ENCODE peak calls at places on chromosomes 2 and 18, in seven cellular contexts. W, Q, V, O, M, I and N are unnamed samples.

GRCh38 chr2:164711246-164712138 is 90.2 kb upstream of the GRB14 start:
- DNase-seq in M (no peak), W (no peak), I (no peak), O (no peak), V (peak; percentile 22), Q (no peak), N (no peak)

GRCh38 chr2:68237404-68237803 is 14.9 kb downstream of the PPP3R1 start:
- DNase-seq in M (peak; percentile 70), V (peak; percentile 14), I (peak; percentile 68), W (no peak), O (no peak), Q (peak; percentile 68), N (peak; percentile 74)

GRCh38 chr2:209556354-209556961 is 132.6 kb downstream of the MAP2 start:
- DNase-seq in V (peak; percentile 73), W (peak; percentile 1), M (peak; percentile 39), I (peak; percentile 70), Q (peak; percentile 59), O (peak; percentile 62), N (peak; percentile 80)

GRCh38 chr2:178700922-178701342 is 106.3 kb downstream of the TTN start:
- DNase-seq in I (peak; percentile 46), V (peak; percentile 62), Q (peak; percentile 35), W (peak; percentile 36), O (peak; percentile 50), M (peak; percentile 35), N (peak; percentile 53)

GRCh38 chr2:145563752-145564615 is 1044.1 kb upstream of the ZEB2 start:
- DNase-seq in W (no peak), O (no peak), I (peak; percentile 31), Q (peak; percentile 72), V (peak; percentile 49), M (no peak), N (peak; percentile 8)

GRCh38 chr18:29087616-29088246 is 910.8 kb upstream of the CDH2 start:
- DNase-seq in I (no peak), M (no peak), O (no peak), V (no peak), W (no peak), Q (no peak), N (no peak)

GRCh38 chr18:35456181-35456850 is 41.4 kb downstream of the INO80C start:
- DNase-seq in O (no peak), W (no peak), V (peak; percentile 39), Q (peak; percentile 17), M (peak; percentile 67), I (peak; percentile 55), N (peak; percentile 37)

GRCh38 chr18:3148930-3149535 is 70.7 kb downstream of the MYOM1 start:
- DNase-seq in O (peak; percentile 44), W (no peak), M (peak; percentile 46), I (peak; percentile 27), V (peak; percentile 57), Q (peak; percentile 5), N (no peak)

GRCh38 chr18:38402509-38402908 is 836.9 kb upstream of the CELF4 start:
- DNase-seq in V (no peak), W (no peak), Q (no peak), M (no peak), I (no peak), O (no peak), N (no peak)

GRCh38 chr18:77321823-77322805 is 72.5 kb downstream of the GALR1 start:
- DNase-seq in I (no peak), W (no peak), O (peak; percentile 8), V (no peak), M (no peak), Q (no peak), N (no peak)

GRCh38 chr2:176089843-176090395 is 2.6 kb upstream of the HOXD13 start:
- DNase-seq in W (no peak), M (no peak), V (no peak), Q (no peak), O (no peak), I (no peak), N (no peak)

GRCh38 chr18:73724908-73725307 is 422.7 kb downstream of the FBXO15 start:
- DNase-seq in M (no peak), W (no peak), I (peak; percentile 44), Q (peak; percentile 20), V (no peak), O (no peak), N (peak; percentile 66)

GRCh38 chr2:98487806-98488189 is 43.1 kb downstream of the INPP4A start:
- DNase-seq in W (peak; percentile 59), Q (peak; percentile 17), O (peak; percentile 73), I (peak; percentile 21), V (peak; percentile 56), M (no peak), N (no peak)

GRCh38 chr2:98487101-98487805 is 42.6 kb downstream of the INPP4A start:
- DNase-seq in V (no peak), O (no peak), I (no peak), Q (no peak), M (no peak), W (no peak), N (no peak)

GRCh38 chr2:98489971-98490962 is 45.6 kb downstream of the INPP4A start:
- DNase-seq in O (no peak), M (no peak), V (no peak), W (no peak), I (no peak), Q (no peak), N (no peak)

GRCh38 chr2:98486374-98486981 is 41.8 kb downstream of the INPP4A start:
- DNase-seq in M (no peak), Q (no peak), V (no peak), I (no peak), O (no peak), W (peak; percentile 25), N (no peak)

DNA sequence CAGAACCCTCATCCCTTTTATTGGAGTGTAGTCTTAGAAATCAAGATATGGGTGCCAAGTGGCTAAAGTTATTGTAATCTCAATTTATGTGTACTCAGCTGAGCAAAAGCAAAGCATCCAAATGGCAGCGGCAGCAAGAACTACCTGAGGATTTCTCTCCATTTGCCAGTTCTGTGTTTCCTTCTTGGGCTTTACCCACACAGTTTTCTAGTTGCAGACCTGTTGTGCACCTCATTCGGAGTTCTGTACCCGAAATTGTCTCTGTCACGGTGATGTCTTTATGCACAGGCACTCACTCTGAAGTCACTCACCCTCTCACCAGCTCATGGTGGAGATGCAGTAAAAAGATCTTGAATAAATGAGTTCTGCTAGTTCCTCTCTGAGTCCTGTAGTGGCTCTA is 43.6 kb downstream of the INPP4A start:
- DNase-seq in I (no peak), V (no peak), M (no peak), Q (no peak), O (no peak), W (no peak), N (no peak)
- TF ChIP-seq CTCF in I (no peak), V (no peak), M (no peak), Q (no peak), O (no peak), W (peak; percentile 47), N (no peak)

GRCh38 chr18:21361297-21361880 is 119.4 kb downstream of the GREB1L start:
- DNase-seq in I (no peak), Q (no peak), V (no peak), M (no peak), W (no peak), O (no peak), N (no peak)
- H3K4me3 ChIP-seq in I (no peak overlapping the region), Q (no peak overlapping the region), V (no peak overlapping the region), M (no peak overlapping the region), W (no peak overlapping the region), O (no peak overlapping the region), N (no peak overlapping the region)

GRCh38 chr2:57371186-57371585 is 675.4 kb upstream of the VRK2 start:
- DNase-seq in W (no peak), I (no peak), O (no peak), V (no peak), Q (no peak), M (no peak), N (no peak)

GRCh38 chr2:57372237-57372962 is 674.2 kb upstream of the VRK2 start:
- DNase-seq in V (no peak), I (no peak), O (no peak), W (no peak), M (no peak), Q (no peak), N (no peak)

GRCh38 chr2:57373530-57373929 is 673.1 kb upstream of the VRK2 start:
- DNase-seq in Q (peak; percentile 35), M (peak; percentile 50), W (no peak), V (peak; percentile 65), I (peak; percentile 18), O (no peak), N (peak; percentile 66)

DNA sequence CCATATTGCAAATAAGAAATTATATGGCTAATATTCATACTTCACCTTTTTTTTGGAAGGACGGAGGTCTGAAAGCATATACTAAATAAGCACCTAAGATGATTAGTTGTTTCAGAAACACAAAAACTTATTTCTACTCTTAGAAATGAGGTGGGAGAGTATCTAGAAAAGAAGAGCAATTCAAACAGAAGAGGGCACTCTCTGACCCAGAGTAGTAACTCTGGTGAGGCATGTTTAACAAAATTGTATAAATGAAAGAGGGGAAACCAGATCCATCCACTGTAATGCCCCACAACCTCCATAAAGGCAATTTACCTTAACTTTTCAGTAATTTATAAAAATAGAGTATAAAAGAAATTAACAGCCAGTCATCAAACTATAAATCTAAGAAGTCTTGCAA is 669.6 kb upstream of the VRK2 start:
- DNase-seq in V (peak; percentile 26), Q (no peak), O (peak; percentile 39), I (no peak), W (no peak), M (peak; percentile 14), N (peak; percentile 7)
- TF ChIP-seq CTCF in V (peak; percentile 59), Q (peak; percentile 10), O (peak; percentile 19), I (no peak), W (peak; percentile 23), M (peak; percentile 24), N (no peak)

GRCh38 chr2:46983065-46983801 is 67.6 kb upstream of the MCFD2 start:
- DNase-seq in I (peak; percentile 69), W (peak; percentile 94), Q (peak; percentile 75), V (peak; percentile 55), M (peak; percentile 71), O (peak; percentile 96), N (peak; percentile 72)
- H3K4me3 ChIP-seq in I (no peak overlapping the region), W (peak overlapping the region; percentile 61), Q (no peak overlapping the region), V (no peak overlapping the region), M (no peak overlapping the region), O (peak overlapping the region; percentile 21), N (no peak overlapping the region)

GRCh38 chr2:37635359-37636208 is 35.9 kb downstream of the CDC42EP3 start:
- DNase-seq in V (peak; percentile 16), Q (peak; percentile 82), O (peak; percentile 97), W (no peak), M (peak; percentile 89), I (peak; percentile 73), N (peak; percentile 73)
- TF ChIP-seq CTCF in V (no peak), Q (no peak), O (no peak), W (no peak), M (no peak), I (no peak), N (no peak)

GRCh38 chr2:99822487-99823218 is 319.7 kb downstream of the AFF3 start:
- DNase-seq in W (no peak), Q (no peak), M (no peak), I (no peak), O (no peak), V (no peak), N (no peak)
- H3K4me3 ChIP-seq in W (no peak overlapping the region), Q (no peak overlapping the region), M (no peak overlapping the region), I (no peak overlapping the region), O (no peak overlapping the region), V (no peak overlapping the region), N (no peak overlapping the region)

DNA sequence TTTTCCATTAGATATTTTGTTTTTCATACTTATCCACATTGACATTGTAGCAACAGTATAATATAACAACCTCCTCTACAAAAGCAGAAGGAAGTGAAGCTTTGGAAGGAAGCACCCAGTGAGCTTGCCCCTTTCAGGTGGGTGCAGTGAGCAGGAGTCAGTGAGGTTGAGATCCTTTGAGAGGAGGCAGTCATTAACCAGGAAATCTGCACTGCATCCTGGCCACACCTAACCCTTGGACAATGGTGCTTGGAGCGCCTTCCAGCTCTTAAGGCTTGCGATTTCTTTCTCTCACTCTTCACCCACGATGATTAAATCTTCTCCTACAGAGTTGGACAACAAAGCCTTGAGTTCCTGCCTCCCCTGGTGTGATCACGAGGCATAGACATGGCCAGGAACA is 13.9 kb downstream of the IL37 start:
- DNase-seq in V (no peak), M (no peak), I (no peak), O (no peak), Q (no peak), W (no peak), N (no peak)
- TF ChIP-seq CTCF in V (no peak), M (no peak), I (no peak), O (no peak), Q (no peak), W (no peak), N (no peak)